ENCODE peak calls at places on chromosomes 11 and 22, in seven cellular contexts. D, J, O, B, S, F and I are unnamed samples. For H3K4me1 and H3K36me3, the result is how much of the 10 kb centered on the place peaks cover.

GRCh38 chr11:75155570-75156422 is 4.9 kb downstream of the SLCO2B1 start:
- DNase-seq in J (no peak), O (no peak), B (no peak), D (no peak), F (no peak), S (no peak), I (no peak)

GRCh38 chr22:36164621-36165020 is 4.1 kb upstream of the APOL3 start:
- DNase-seq in D (no peak), S (no peak), B (no peak), F (no peak), O (no peak), J (no peak), I (no peak)

GRCh38 chr22:22710719-22711531 is 66.5 kb downstream of the GGTLC2 start:
- DNase-seq in O (peak), F (peak), S (peak), D (peak), J (peak), B (peak), I (peak)

GRCh38 chr22:46749682-46750529 is 11.9 kb upstream of the CERK start:
- DNase-seq in O (no peak), S (no peak), F (no peak), D (no peak), J (no peak), B (no peak), I (no peak)

GRCh38 chr11:78022397-78023396 is at the start of gene KCTD14:
- DNase-seq in D (no peak), J (no peak), F (no peak), S (peak), O (no peak), B (peak), I (peak)

GRCh38 chr11:2813141-2813908 is 72.2 kb downstream of the CDKN1C start:
- DNase-seq in O (no peak), J (no peak), F (no peak), D (no peak), B (no peak), S (no peak), I (no peak)

GRCh38 chr11:73372371-73372993 is 3.7 kb upstream of the RELT start:
- DNase-seq in O (no peak), S (no peak), D (no peak), F (no peak), B (peak), J (peak), I (no peak)

GRCh38 chr11:20027546-20028014 is 132.7 kb downstream of the DBX1 start:
- DNase-seq in O (no peak), D (no peak), F (no peak), S (no peak), J (no peak), B (no peak), I (no peak)

GRCh38 chr11:79090191-79090590 is 350.6 kb downstream of the TENM4 start:
- DNase-seq in O (no peak), J (no peak), B (no peak), D (no peak), F (no peak), S (no peak), I (no peak)

GRCh38 chr22:42357221-42357620 is 75.0 kb downstream of the NFAM1 start:
- DNase-seq in B (no peak), S (no peak), D (no peak), F (no peak), O (no peak), J (no peak), I (no peak)

GRCh38 chr11:87306260-87306861 is 268.6 kb downstream of the TMEM135 start:
- DNase-seq in O (no peak), B (no peak), S (no peak), F (no peak), J (no peak), D (no peak), I (no peak)

GRCh38 chr11:47004595-47005033 is 68.1 kb downstream of the CSTPP1 start:
- DNase-seq in J (peak), S (peak), B (no peak), D (no peak), O (no peak), F (no peak), I (peak)

GRCh38 chr22:35109613-35110012 is 43.7 kb downstream of the ISX start:
- DNase-seq in B (no peak), S (no peak), D (no peak), J (no peak), F (no peak), O (no peak), I (no peak)

GRCh38 chr22:24894220-24894975 is 52.1 kb downstream of the LHFPL7 start:
- DNase-seq in O (no peak), F (peak), B (peak), D (no peak), J (no peak), S (peak), I (peak)

GRCh38 chr11:19646308-19646707 is 66.3 kb upstream of the NAV2 start:
- DNase-seq in O (no peak), S (no peak), J (no peak), F (no peak), D (no peak), B (no peak), I (no peak)

GRCh38 chr11:101583180-101584128 is at the start of gene TRPC6:
- DNase-seq in D (no peak), J (peak), S (peak), O (no peak), F (peak), B (peak), I (no peak)

GRCh38 chr11:3000032-3000961 is 8.2 kb upstream of the NAP1L4 start:
- DNase-seq in B (no peak), D (no peak), J (peak), F (peak), S (peak), O (no peak), I (peak)

GRCh38 chr11:60699282-60699681 is at the start of gene MS4A8:
- DNase-seq in O (no peak), S (peak), J (peak), B (no peak), F (no peak), D (no peak), I (no peak)

GRCh38 chr11:118587952-118588351 is 15.7 kb downstream of the ARCN1 start:
- DNase-seq in S (no peak), D (no peak), O (no peak), J (no peak), F (no peak), B (no peak), I (no peak)

GRCh38 chr22:25024895-25025294 is 72.4 kb downstream of the KIAA1671 start:
- DNase-seq in J (no peak), S (no peak), B (no peak), D (no peak), F (no peak), O (no peak), I (no peak)

GRCh38 chr11:20070459-20070858 is 89.8 kb downstream of the DBX1 start:
- DNase-seq in D (no peak), S (no peak), F (no peak), B (no peak), O (no peak), J (no peak), I (no peak)

GRCh38 chr11:74283580-74284180 is 27.8 kb downstream of the P4HA3 start:
- DNase-seq in D (no peak), J (no peak), O (no peak), S (no peak), B (no peak), F (no peak), I (no peak)

GRCh38 chr22:35894937-35895708 is 133.5 kb downstream of the RBFOX2 start:
- DNase-seq in O (no peak), F (no peak), S (no peak), J (peak), D (no peak), B (no peak), I (no peak)

GRCh38 chr11:59463176-59463575 is 6.4 kb downstream of the OR4D6 start:
- DNase-seq in O (no peak), F (no peak), D (no peak), B (peak), J (peak), S (no peak), I (no peak)

GRCh38 chr11:1049431-1049891 is 12.9 kb upstream of the MUC6 start:
- DNase-seq in J (no peak), D (no peak), O (no peak), B (no peak), F (peak), S (peak), I (peak)

GRCh38 chr11:3228445-3228829 is 3.8 kb downstream of the MRGPRE start:
- DNase-seq in S (no peak), D (no peak), B (no peak), O (no peak), F (no peak), J (no peak), I (no peak)

GRCh38 chr11:20035701-20036601 is 124.3 kb downstream of the DBX1 start:
- DNase-seq in F (no peak), O (no peak), B (no peak), S (no peak), J (no peak), D (no peak), I (no peak)

GRCh38 chr11:121586727-121587126 is 134.0 kb upstream of the SORL1-AS1 start:
- DNase-seq in O (no peak), B (no peak), F (no peak), J (no peak), D (no peak), S (no peak), I (no peak)

GRCh38 chr11:34909435-34909834 is 6.7 kb downstream of the APIP start:
- DNase-seq in D (no peak), J (no peak), O (no peak), B (no peak), F (no peak), S (no peak), I (no peak)

GRCh38 chr11:34907934-34908593 is 8.1 kb downstream of the APIP start:
- DNase-seq in D (no peak), J (no peak), B (no peak), S (no peak), O (no peak), F (no peak), I (no peak)

GRCh38 chr11:34910817-34911216 is 5.4 kb downstream of the APIP start:
- DNase-seq in O (no peak), J (no peak), S (peak), D (no peak), B (no peak), F (no peak), I (no peak)

GRCh38 chr11:34905666-34906065 is 10.5 kb downstream of the APIP start:
- DNase-seq in B (no peak), D (no peak), S (no peak), J (no peak), O (no peak), F (no peak), I (no peak)

DNA sequence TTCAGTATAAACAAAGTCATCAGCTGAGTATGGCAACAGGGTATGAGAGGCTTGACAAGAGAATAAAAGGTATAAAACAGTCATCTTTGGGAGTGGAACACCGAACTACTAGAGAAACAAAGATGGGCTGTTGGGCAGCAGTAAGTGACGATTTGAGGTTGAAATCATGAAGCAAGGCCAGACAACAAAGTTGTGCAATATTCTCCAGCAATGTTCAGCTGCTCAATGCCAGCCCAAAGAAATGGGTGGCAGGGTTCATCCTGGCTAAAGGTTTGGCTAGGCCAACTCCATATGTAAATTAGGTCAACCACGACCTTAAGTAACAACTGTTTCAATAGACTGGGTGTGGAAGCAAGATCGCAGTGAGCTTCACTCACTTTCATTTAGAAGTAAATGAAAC is 6.2 kb downstream of the APIP start:
- DNase-seq in D (no peak), O (no peak), F (no peak), B (no peak), J (no peak), S (peak), I (no peak)
- H3K4me1 ChIP-seq in D (under half), O (under half), F (under half), B (under half), J (under half), S (under half), I (under half)

GRCh38 chr11:5390210-5390609 is 6.6 kb downstream of the OR51M1 start:
- DNase-seq in F (no peak), O (no peak), D (no peak), S (no peak), B (no peak), J (no peak), I (no peak)
- H3K36me3 ChIP-seq in F (under half), O (under half), D (under half), S (under half), B (under half), J (under half), I (under half)

GRCh38 chr11:9573054-9573774 is at the start of gene WEE1:
- DNase-seq in D (peak), B (peak), O (peak), S (peak), F (peak), J (peak), I (peak)
- H3K4me3 ChIP-seq in D (peak), B (peak), O (peak), S (peak), F (peak), J (peak), I (peak)

GRCh38 chr11:12695221-12695794 is 21.1 kb downstream of the TEAD1 start:
- DNase-seq in O (no peak), F (no peak), D (no peak), J (no peak), B (no peak), S (no peak), I (no peak)

GRCh38 chr11:12694182-12694531 is 19.9 kb downstream of the TEAD1 start:
- DNase-seq in F (no peak), S (peak), O (no peak), D (no peak), J (no peak), B (no peak), I (peak)

GRCh38 chr11:12696911-12697581 is 22.8 kb downstream of the TEAD1 start:
- DNase-seq in F (no peak), D (no peak), J (no peak), O (no peak), B (peak), S (no peak), I (no peak)

GRCh38 chr11:12698049-12698448 is 23.8 kb downstream of the TEAD1 start:
- DNase-seq in J (no peak), F (no peak), S (no peak), B (peak), D (no peak), O (no peak), I (no peak)

GRCh38 chr11:12695878-12696277 is 21.7 kb downstream of the TEAD1 start:
- DNase-seq in F (no peak), D (no peak), B (no peak), O (no peak), J (no peak), S (no peak), I (no peak)
- H3K4me1 ChIP-seq in F (under half), D (under half), B (under half), O (under half), J (half or more), S (half or more), I (under half)

GRCh38 chr11:65438257-65439151 is 15.9 kb downstream of the NEAT1 start:
- DNase-seq in O (no peak), F (no peak), B (no peak), J (no peak), D (no peak), S (no peak), I (no peak)

GRCh38 chr11:65437436-65438227 is 15.0 kb downstream of the NEAT1 start:
- DNase-seq in D (peak), F (no peak), J (no peak), S (no peak), O (no peak), B (no peak), I (peak)

GRCh38 chr11:65440831-65441499 is 18.4 kb downstream of the NEAT1 start:
- DNase-seq in F (no peak), B (no peak), O (no peak), J (no peak), S (peak), D (peak), I (no peak)

GRCh38 chr11:65436412-65437032 is 13.9 kb downstream of the NEAT1 start:
- DNase-seq in D (peak), F (peak), B (no peak), J (no peak), S (no peak), O (no peak), I (peak)

GRCh38 chr11:65439331-65440181 is 17.0 kb downstream of the NEAT1 start:
- DNase-seq in O (no peak), F (no peak), B (no peak), J (no peak), D (peak), S (no peak), I (peak)
- H3K36me3 ChIP-seq in O (under half), F (under half), B (under half), J (under half), D (under half), S (under half), I (half or more)

GRCh38 chr11:62402226-62402625 is 16.6 kb upstream of the SCGB1A1 start:
- DNase-seq in O (peak), B (no peak), D (peak), S (peak), F (peak), J (no peak), I (peak)
- H3K4me3 ChIP-seq in O (peak), B (no peak), D (peak), S (no peak), F (no peak), J (no peak), I (no peak)

DNA sequence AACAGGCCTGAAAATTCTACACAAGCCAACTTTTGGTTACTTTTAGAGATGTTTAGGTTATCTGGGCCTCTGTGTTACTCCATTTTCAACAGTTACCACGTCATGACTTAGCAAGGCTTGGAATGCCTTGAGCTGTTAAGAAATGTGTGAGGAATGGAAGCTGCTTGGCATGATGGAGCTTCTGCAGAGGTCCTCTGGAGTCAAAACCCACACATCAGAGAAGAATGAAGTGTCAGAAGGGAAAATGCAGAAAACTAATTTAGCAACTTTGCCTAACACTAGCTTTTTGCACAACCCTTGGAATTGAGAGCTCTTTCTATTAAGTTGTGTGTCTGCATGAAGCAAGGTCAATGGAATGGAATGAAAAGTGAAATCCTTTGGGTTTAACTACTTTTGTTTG is 27.4 kb downstream of the FAT3 start:
- DNase-seq in O (no peak), F (no peak), B (peak), S (no peak), J (no peak), D (no peak), I (no peak)
- H3K4me1 ChIP-seq in O (under half), F (under half), B (under half), S (under half), J (under half), D (under half), I (under half)

GRCh38 chr22:43994006-43994405 is 30.1 kb upstream of the PARVB start:
- DNase-seq in B (no peak), D (no peak), F (no peak), J (no peak), O (no peak), S (no peak), I (no peak)

GRCh38 chr22:43995798-43996169 is 28.3 kb upstream of the PARVB start:
- DNase-seq in D (no peak), J (no peak), F (no peak), S (no peak), B (no peak), O (no peak), I (no peak)

GRCh38 chr22:43994416-43994815 is 29.7 kb upstream of the PARVB start:
- DNase-seq in S (no peak), B (no peak), O (no peak), D (no peak), J (no peak), F (no peak), I (no peak)

GRCh38 chr22:43996170-43996980 is 27.7 kb upstream of the PARVB start:
- DNase-seq in F (peak), J (no peak), S (peak), D (peak), O (peak), B (no peak), I (peak)

DNA sequence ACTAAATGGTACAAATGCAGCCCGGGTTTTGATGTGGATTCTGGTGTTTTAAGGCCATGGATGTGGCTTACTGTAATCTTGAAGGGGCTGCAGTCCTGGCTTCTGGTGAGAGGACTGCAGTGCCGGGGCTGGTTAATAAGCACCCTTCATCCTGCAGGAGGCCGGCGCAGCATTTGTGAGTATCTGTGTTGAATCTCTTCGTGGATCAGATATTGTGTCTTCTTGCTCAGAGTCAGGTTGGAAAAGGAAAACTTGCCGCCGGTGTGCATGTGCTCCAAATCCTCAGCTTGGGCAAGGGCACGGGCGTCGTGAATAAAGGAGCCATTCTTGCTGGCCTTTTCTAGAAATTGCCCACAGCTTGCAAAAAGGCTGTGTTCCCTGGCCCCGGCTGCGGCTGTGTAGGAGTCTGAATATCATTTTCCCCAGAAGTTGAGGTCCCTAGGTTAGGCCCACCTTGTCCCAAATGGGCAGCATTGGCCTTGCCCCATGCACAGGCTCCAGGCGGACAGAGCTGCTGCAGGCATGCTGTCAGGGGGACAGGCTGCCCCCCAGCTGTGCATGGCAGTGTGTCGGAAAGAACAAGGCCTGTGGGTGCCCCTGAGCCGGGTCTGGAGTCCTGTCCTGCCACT is 28.9 kb upstream of the PARVB start:
- DNase-seq in D (no peak), O (no peak), J (no peak), B (no peak), F (no peak), S (no peak), I (no peak)
- H3K36me3 ChIP-seq in D (under half), O (under half), J (under half), B (under half), F (under half), S (under half), I (half or more)